ENCODE peak calls at places on chromosomes 16 and 17, in ten cellular contexts. One of them, this sample, is unnamed.

GRCh38 chr17:11899494-11899893 is 97.8 kb downstream of the ZNF18 start:
- DNase-seq in activated T-cell treated with anti-CD3 and anti-CD28 coated beads, Interleukin-2, amount 50 U/mL, for 4 hours: no peak
- DNase-seq in anterior cingulate cortex: peak
- DNase-seq in B cell: no peak
- DNase-seq in upper lobe of right lung: no peak
- DNase-seq in tibial nerve: no peak
- DNase-seq in activated CD4-positive, alpha-beta T cell treated with anti-CD3 and anti-CD28 coated beads, Interleukin-2, amount 50 U/mL, for 1 hour: no peak
- DNase-seq in heart left ventricle: no peak
- DNase-seq in endothelial cell: no peak
- DNase-seq in AG10803: no peak
- DNase-seq in this sample: no peak

GRCh38 chr16:64417711-64418227 is 704.1 kb downstream of the CDH11 start:
- DNase-seq in activated T-cell treated with anti-CD3 and anti-CD28 coated beads, Interleukin-2, amount 50 U/mL, for 4 hours: no peak
- DNase-seq in anterior cingulate cortex: no peak
- DNase-seq in B cell: no peak
- DNase-seq in upper lobe of right lung: no peak
- DNase-seq in tibial nerve: no peak
- DNase-seq in activated CD4-positive, alpha-beta T cell treated with anti-CD3 and anti-CD28 coated beads, Interleukin-2, amount 50 U/mL, for 1 hour: no peak
- DNase-seq in heart left ventricle: no peak
- DNase-seq in endothelial cell: no peak
- DNase-seq in AG10803: peak
- DNase-seq in this sample: no peak

GRCh38 chr17:17206913-17207368 is 808 bp upstream of the PLD6 start:
- DNase-seq in activated T-cell treated with anti-CD3 and anti-CD28 coated beads, Interleukin-2, amount 50 U/mL, for 4 hours: no peak
- DNase-seq in anterior cingulate cortex: no peak
- DNase-seq in B cell: no peak
- DNase-seq in upper lobe of right lung: no peak
- DNase-seq in tibial nerve: peak
- DNase-seq in activated CD4-positive, alpha-beta T cell treated with anti-CD3 and anti-CD28 coated beads, Interleukin-2, amount 50 U/mL, for 1 hour: no peak
- DNase-seq in heart left ventricle: no peak
- DNase-seq in endothelial cell: no peak
- DNase-seq in AG10803: no peak
- DNase-seq in this sample: no peak

GRCh38 chr16:87897563-87898505 is 28.5 kb upstream of the SLC7A5 start:
- DNase-seq in activated T-cell treated with anti-CD3 and anti-CD28 coated beads, Interleukin-2, amount 50 U/mL, for 4 hours: peak
- DNase-seq in anterior cingulate cortex: no peak
- DNase-seq in B cell: no peak
- DNase-seq in upper lobe of right lung: no peak
- DNase-seq in tibial nerve: no peak
- DNase-seq in activated CD4-positive, alpha-beta T cell treated with anti-CD3 and anti-CD28 coated beads, Interleukin-2, amount 50 U/mL, for 1 hour: peak
- DNase-seq in heart left ventricle: no peak
- DNase-seq in endothelial cell: no peak
- DNase-seq in AG10803: no peak
- DNase-seq in this sample: peak

GRCh38 chr17:3666516-3666915 is 1.9 kb downstream of the TAX1BP3 start:
- DNase-seq in activated T-cell treated with anti-CD3 and anti-CD28 coated beads, Interleukin-2, amount 50 U/mL, for 4 hours: no peak
- DNase-seq in anterior cingulate cortex: no peak
- DNase-seq in B cell: no peak
- DNase-seq in upper lobe of right lung: no peak
- DNase-seq in tibial nerve: no peak
- DNase-seq in activated CD4-positive, alpha-beta T cell treated with anti-CD3 and anti-CD28 coated beads, Interleukin-2, amount 50 U/mL, for 1 hour: no peak
- DNase-seq in heart left ventricle: no peak
- DNase-seq in endothelial cell: no peak
- DNase-seq in AG10803: no peak
- DNase-seq in this sample: no peak

GRCh38 chr16:4314532-4315184 is 1.2 kb upstream of the GLIS2 start:
- DNase-seq in activated T-cell treated with anti-CD3 and anti-CD28 coated beads, Interleukin-2, amount 50 U/mL, for 4 hours: no peak
- DNase-seq in anterior cingulate cortex: no peak
- DNase-seq in B cell: peak
- DNase-seq in upper lobe of right lung: peak
- DNase-seq in tibial nerve: no peak
- DNase-seq in activated CD4-positive, alpha-beta T cell treated with anti-CD3 and anti-CD28 coated beads, Interleukin-2, amount 50 U/mL, for 1 hour: peak
- DNase-seq in heart left ventricle: no peak
- DNase-seq in endothelial cell: no peak
- DNase-seq in AG10803: peak
- DNase-seq in this sample: peak

GRCh38 chr17:47066095-47066494 is 87.0 kb upstream of the RPRML start:
- DNase-seq in activated T-cell treated with anti-CD3 and anti-CD28 coated beads, Interleukin-2, amount 50 U/mL, for 4 hours: no peak
- DNase-seq in anterior cingulate cortex: no peak
- DNase-seq in B cell: no peak
- DNase-seq in upper lobe of right lung: no peak
- DNase-seq in tibial nerve: no peak
- DNase-seq in activated CD4-positive, alpha-beta T cell treated with anti-CD3 and anti-CD28 coated beads, Interleukin-2, amount 50 U/mL, for 1 hour: no peak
- DNase-seq in heart left ventricle: no peak
- DNase-seq in endothelial cell: no peak
- DNase-seq in AG10803: no peak
- DNase-seq in this sample: no peak

GRCh38 chr17:82412535-82413520 is 5.3 kb upstream of the HEXD start:
- DNase-seq in activated T-cell treated with anti-CD3 and anti-CD28 coated beads, Interleukin-2, amount 50 U/mL, for 4 hours: no peak
- DNase-seq in anterior cingulate cortex: no peak
- DNase-seq in B cell: no peak
- DNase-seq in upper lobe of right lung: no peak
- DNase-seq in tibial nerve: no peak
- DNase-seq in activated CD4-positive, alpha-beta T cell treated with anti-CD3 and anti-CD28 coated beads, Interleukin-2, amount 50 U/mL, for 1 hour: no peak
- DNase-seq in heart left ventricle: peak
- DNase-seq in endothelial cell: no peak
- DNase-seq in AG10803: no peak
- DNase-seq in this sample: no peak

GRCh38 chr17:80742581-80743180 is 198.0 kb downstream of the RPTOR start:
- DNase-seq in activated T-cell treated with anti-CD3 and anti-CD28 coated beads, Interleukin-2, amount 50 U/mL, for 4 hours: no peak
- DNase-seq in anterior cingulate cortex: no peak
- DNase-seq in B cell: no peak
- DNase-seq in upper lobe of right lung: no peak
- DNase-seq in tibial nerve: no peak
- DNase-seq in activated CD4-positive, alpha-beta T cell treated with anti-CD3 and anti-CD28 coated beads, Interleukin-2, amount 50 U/mL, for 1 hour: no peak
- DNase-seq in heart left ventricle: no peak
- DNase-seq in endothelial cell: no peak
- DNase-seq in AG10803: no peak
- DNase-seq in this sample: no peak

GRCh38 chr16:57741660-57742191 is 6.2 kb downstream of the KATNB1 start:
- DNase-seq in activated T-cell treated with anti-CD3 and anti-CD28 coated beads, Interleukin-2, amount 50 U/mL, for 4 hours: no peak
- DNase-seq in anterior cingulate cortex: no peak
- DNase-seq in B cell: no peak
- DNase-seq in upper lobe of right lung: no peak
- DNase-seq in tibial nerve: no peak
- DNase-seq in activated CD4-positive, alpha-beta T cell treated with anti-CD3 and anti-CD28 coated beads, Interleukin-2, amount 50 U/mL, for 1 hour: no peak
- DNase-seq in heart left ventricle: no peak
- DNase-seq in endothelial cell: no peak
- DNase-seq in AG10803: no peak
- DNase-seq in this sample: no peak

GRCh38 chr17:2963332-2964027 is 99.9 kb downstream of the OR1D5 start:
- DNase-seq in activated T-cell treated with anti-CD3 and anti-CD28 coated beads, Interleukin-2, amount 50 U/mL, for 4 hours: no peak
- DNase-seq in anterior cingulate cortex: no peak
- DNase-seq in B cell: no peak
- DNase-seq in upper lobe of right lung: peak
- DNase-seq in tibial nerve: no peak
- DNase-seq in activated CD4-positive, alpha-beta T cell treated with anti-CD3 and anti-CD28 coated beads, Interleukin-2, amount 50 U/mL, for 1 hour: no peak
- DNase-seq in heart left ventricle: no peak
- DNase-seq in endothelial cell: no peak
- DNase-seq in AG10803: no peak
- DNase-seq in this sample: no peak

GRCh38 chr17:80433916-80434666 is 19.1 kb downstream of the ENDOV start:
- DNase-seq in activated T-cell treated with anti-CD3 and anti-CD28 coated beads, Interleukin-2, amount 50 U/mL, for 4 hours: no peak
- DNase-seq in anterior cingulate cortex: no peak
- DNase-seq in B cell: no peak
- DNase-seq in upper lobe of right lung: no peak
- DNase-seq in tibial nerve: no peak
- DNase-seq in activated CD4-positive, alpha-beta T cell treated with anti-CD3 and anti-CD28 coated beads, Interleukin-2, amount 50 U/mL, for 1 hour: no peak
- DNase-seq in heart left ventricle: peak
- DNase-seq in endothelial cell: no peak
- DNase-seq in AG10803: no peak
- DNase-seq in this sample: no peak

GRCh38 chr17:43902190-43902589 is 5.1 kb downstream of the MPP2 start:
- DNase-seq in activated T-cell treated with anti-CD3 and anti-CD28 coated beads, Interleukin-2, amount 50 U/mL, for 4 hours: no peak
- DNase-seq in anterior cingulate cortex: no peak
- DNase-seq in B cell: no peak
- DNase-seq in upper lobe of right lung: no peak
- DNase-seq in tibial nerve: no peak
- DNase-seq in activated CD4-positive, alpha-beta T cell treated with anti-CD3 and anti-CD28 coated beads, Interleukin-2, amount 50 U/mL, for 1 hour: no peak
- DNase-seq in heart left ventricle: no peak
- DNase-seq in endothelial cell: no peak
- DNase-seq in AG10803: no peak
- DNase-seq in this sample: no peak

GRCh38 chr17:7634384-7634783 is 4.4 kb downstream of the SHBG start:
- DNase-seq in activated T-cell treated with anti-CD3 and anti-CD28 coated beads, Interleukin-2, amount 50 U/mL, for 4 hours: no peak
- DNase-seq in anterior cingulate cortex: peak
- DNase-seq in B cell: no peak
- DNase-seq in upper lobe of right lung: no peak
- DNase-seq in tibial nerve: peak
- DNase-seq in activated CD4-positive, alpha-beta T cell treated with anti-CD3 and anti-CD28 coated beads, Interleukin-2, amount 50 U/mL, for 1 hour: no peak
- DNase-seq in heart left ventricle: peak
- DNase-seq in endothelial cell: peak
- DNase-seq in AG10803: no peak
- DNase-seq in this sample: no peak

GRCh38 chr16:86497551-86498021 is 12.7 kb upstream of the FOXF1 start:
- DNase-seq in activated T-cell treated with anti-CD3 and anti-CD28 coated beads, Interleukin-2, amount 50 U/mL, for 4 hours: no peak
- DNase-seq in anterior cingulate cortex: no peak
- DNase-seq in B cell: no peak
- DNase-seq in upper lobe of right lung: no peak
- DNase-seq in tibial nerve: no peak
- DNase-seq in activated CD4-positive, alpha-beta T cell treated with anti-CD3 and anti-CD28 coated beads, Interleukin-2, amount 50 U/mL, for 1 hour: no peak
- DNase-seq in heart left ventricle: no peak
- DNase-seq in endothelial cell: no peak
- DNase-seq in AG10803: no peak
- DNase-seq in this sample: no peak

GRCh38 chr16:20260215-20261009 is 66.9 kb downstream of the GP2 start:
- DNase-seq in activated T-cell treated with anti-CD3 and anti-CD28 coated beads, Interleukin-2, amount 50 U/mL, for 4 hours: no peak
- DNase-seq in anterior cingulate cortex: no peak
- DNase-seq in B cell: no peak
- DNase-seq in upper lobe of right lung: no peak
- DNase-seq in tibial nerve: no peak
- DNase-seq in activated CD4-positive, alpha-beta T cell treated with anti-CD3 and anti-CD28 coated beads, Interleukin-2, amount 50 U/mL, for 1 hour: no peak
- DNase-seq in heart left ventricle: no peak
- DNase-seq in endothelial cell: no peak
- DNase-seq in AG10803: no peak
- DNase-seq in this sample: no peak

GRCh38 chr17:27081002-27081638 is 212.8 kb upstream of the WSB1 start:
- DNase-seq in activated T-cell treated with anti-CD3 and anti-CD28 coated beads, Interleukin-2, amount 50 U/mL, for 4 hours: no peak
- DNase-seq in anterior cingulate cortex: no peak
- DNase-seq in B cell: no peak
- DNase-seq in upper lobe of right lung: no peak
- DNase-seq in tibial nerve: no peak
- DNase-seq in activated CD4-positive, alpha-beta T cell treated with anti-CD3 and anti-CD28 coated beads, Interleukin-2, amount 50 U/mL, for 1 hour: no peak
- DNase-seq in heart left ventricle: no peak
- DNase-seq in endothelial cell: no peak
- DNase-seq in AG10803: no peak
- DNase-seq in this sample: no peak

GRCh38 chr16:56539667-56540066 is 19.8 kb upstream of the BBS2 start:
- DNase-seq in activated T-cell treated with anti-CD3 and anti-CD28 coated beads, Interleukin-2, amount 50 U/mL, for 4 hours: no peak
- DNase-seq in anterior cingulate cortex: no peak
- DNase-seq in B cell: no peak
- DNase-seq in upper lobe of right lung: no peak
- DNase-seq in tibial nerve: no peak
- DNase-seq in activated CD4-positive, alpha-beta T cell treated with anti-CD3 and anti-CD28 coated beads, Interleukin-2, amount 50 U/mL, for 1 hour: no peak
- DNase-seq in heart left ventricle: no peak
- DNase-seq in endothelial cell: no peak
- DNase-seq in AG10803: no peak
- DNase-seq in this sample: no peak

GRCh38 chr16:20285993-20286499 is 41.3 kb downstream of the GP2 start:
- DNase-seq in activated T-cell treated with anti-CD3 and anti-CD28 coated beads, Interleukin-2, amount 50 U/mL, for 4 hours: no peak
- DNase-seq in anterior cingulate cortex: no peak
- DNase-seq in B cell: no peak
- DNase-seq in upper lobe of right lung: no peak
- DNase-seq in tibial nerve: no peak
- DNase-seq in activated CD4-positive, alpha-beta T cell treated with anti-CD3 and anti-CD28 coated beads, Interleukin-2, amount 50 U/mL, for 1 hour: no peak
- DNase-seq in heart left ventricle: no peak
- DNase-seq in endothelial cell: no peak
- DNase-seq in AG10803: no peak
- DNase-seq in this sample: no peak

GRCh38 chr16:56606688-56607618 is 1.4 kb upstream of the MT2A start:
- DNase-seq in activated T-cell treated with anti-CD3 and anti-CD28 coated beads, Interleukin-2, amount 50 U/mL, for 4 hours: no peak
- DNase-seq in anterior cingulate cortex: no peak
- DNase-seq in B cell: no peak
- DNase-seq in upper lobe of right lung: peak
- DNase-seq in tibial nerve: peak
- DNase-seq in activated CD4-positive, alpha-beta T cell treated with anti-CD3 and anti-CD28 coated beads, Interleukin-2, amount 50 U/mL, for 1 hour: no peak
- DNase-seq in heart left ventricle: peak
- DNase-seq in endothelial cell: peak
- DNase-seq in AG10803: peak
- DNase-seq in this sample: no peak

GRCh38 chr17:5416886-5417285 is 2.6 kb downstream of the NUP88 start:
- DNase-seq in activated T-cell treated with anti-CD3 and anti-CD28 coated beads, Interleukin-2, amount 50 U/mL, for 4 hours: no peak
- DNase-seq in anterior cingulate cortex: no peak
- DNase-seq in B cell: no peak
- DNase-seq in upper lobe of right lung: no peak
- DNase-seq in tibial nerve: no peak
- DNase-seq in activated CD4-positive, alpha-beta T cell treated with anti-CD3 and anti-CD28 coated beads, Interleukin-2, amount 50 U/mL, for 1 hour: no peak
- DNase-seq in heart left ventricle: no peak
- DNase-seq in endothelial cell: no peak
- DNase-seq in AG10803: no peak
- DNase-seq in this sample: no peak

GRCh38 chr17:43615330-43615729 is 46.4 kb downstream of the MEOX1 start:
- DNase-seq in activated T-cell treated with anti-CD3 and anti-CD28 coated beads, Interleukin-2, amount 50 U/mL, for 4 hours: no peak
- DNase-seq in anterior cingulate cortex: no peak
- DNase-seq in B cell: no peak
- DNase-seq in upper lobe of right lung: no peak
- DNase-seq in tibial nerve: no peak
- DNase-seq in activated CD4-positive, alpha-beta T cell treated with anti-CD3 and anti-CD28 coated beads, Interleukin-2, amount 50 U/mL, for 1 hour: no peak
- DNase-seq in heart left ventricle: no peak
- DNase-seq in endothelial cell: no peak
- DNase-seq in AG10803: no peak
- DNase-seq in this sample: no peak

GRCh38 chr16:17657037-17657436 is 186.3 kb upstream of the XYLT1 start:
- DNase-seq in activated T-cell treated with anti-CD3 and anti-CD28 coated beads, Interleukin-2, amount 50 U/mL, for 4 hours: no peak
- DNase-seq in anterior cingulate cortex: no peak
- DNase-seq in B cell: no peak
- DNase-seq in upper lobe of right lung: no peak
- DNase-seq in tibial nerve: no peak
- DNase-seq in activated CD4-positive, alpha-beta T cell treated with anti-CD3 and anti-CD28 coated beads, Interleukin-2, amount 50 U/mL, for 1 hour: no peak
- DNase-seq in heart left ventricle: no peak
- DNase-seq in endothelial cell: no peak
- DNase-seq in AG10803: no peak
- DNase-seq in this sample: no peak

GRCh38 chr17:60738287-60738686 is 60.6 kb downstream of the BCAS3 start:
- DNase-seq in activated T-cell treated with anti-CD3 and anti-CD28 coated beads, Interleukin-2, amount 50 U/mL, for 4 hours: no peak
- DNase-seq in anterior cingulate cortex: no peak
- DNase-seq in B cell: no peak
- DNase-seq in upper lobe of right lung: no peak
- DNase-seq in tibial nerve: no peak
- DNase-seq in activated CD4-positive, alpha-beta T cell treated with anti-CD3 and anti-CD28 coated beads, Interleukin-2, amount 50 U/mL, for 1 hour: no peak
- DNase-seq in heart left ventricle: no peak
- DNase-seq in endothelial cell: no peak
- DNase-seq in AG10803: no peak
- DNase-seq in this sample: no peak

GRCh38 chr17:74432484-74433391 is 850 bp downstream of the GPRC5C start:
- DNase-seq in activated T-cell treated with anti-CD3 and anti-CD28 coated beads, Interleukin-2, amount 50 U/mL, for 4 hours: no peak
- DNase-seq in anterior cingulate cortex: no peak
- DNase-seq in B cell: no peak
- DNase-seq in upper lobe of right lung: no peak
- DNase-seq in tibial nerve: no peak
- DNase-seq in activated CD4-positive, alpha-beta T cell treated with anti-CD3 and anti-CD28 coated beads, Interleukin-2, amount 50 U/mL, for 1 hour: no peak
- DNase-seq in heart left ventricle: no peak
- DNase-seq in endothelial cell: no peak
- DNase-seq in AG10803: no peak
- DNase-seq in this sample: no peak

GRCh38 chr17:49971199-49971847 is 2.3 kb downstream of the DLX4 start:
- DNase-seq in activated T-cell treated with anti-CD3 and anti-CD28 coated beads, Interleukin-2, amount 50 U/mL, for 4 hours: no peak
- DNase-seq in anterior cingulate cortex: no peak
- DNase-seq in B cell: no peak
- DNase-seq in upper lobe of right lung: no peak
- DNase-seq in tibial nerve: no peak
- DNase-seq in activated CD4-positive, alpha-beta T cell treated with anti-CD3 and anti-CD28 coated beads, Interleukin-2, amount 50 U/mL, for 1 hour: no peak
- DNase-seq in heart left ventricle: no peak
- DNase-seq in endothelial cell: no peak
- DNase-seq in AG10803: no peak
- DNase-seq in this sample: no peak

GRCh38 chr17:63622571-63623390 is 564 bp downstream of the MAP3K3 start:
- DNase-seq in activated T-cell treated with anti-CD3 and anti-CD28 coated beads, Interleukin-2, amount 50 U/mL, for 4 hours: peak
- DNase-seq in anterior cingulate cortex: peak
- DNase-seq in B cell: peak
- DNase-seq in upper lobe of right lung: peak
- DNase-seq in tibial nerve: peak
- DNase-seq in activated CD4-positive, alpha-beta T cell treated with anti-CD3 and anti-CD28 coated beads, Interleukin-2, amount 50 U/mL, for 1 hour: peak
- DNase-seq in heart left ventricle: peak
- DNase-seq in endothelial cell: peak
- DNase-seq in AG10803: peak
- DNase-seq in this sample: peak

GRCh38 chr17:59329558-59330313 is 1.7 kb upstream of the YPEL2 start:
- DNase-seq in activated T-cell treated with anti-CD3 and anti-CD28 coated beads, Interleukin-2, amount 50 U/mL, for 4 hours: peak
- DNase-seq in anterior cingulate cortex: peak
- DNase-seq in B cell: peak
- DNase-seq in upper lobe of right lung: peak
- DNase-seq in tibial nerve: peak
- DNase-seq in activated CD4-positive, alpha-beta T cell treated with anti-CD3 and anti-CD28 coated beads, Interleukin-2, amount 50 U/mL, for 1 hour: peak
- DNase-seq in heart left ventricle: peak
- DNase-seq in endothelial cell: peak
- DNase-seq in AG10803: peak
- DNase-seq in this sample: peak